ENCODE peak calls at places on chromosomes 7 and 10, in four cellular contexts. One of them, this sample, is unnamed.
A peak's percentile ranks its signal among the peaks of the same experiment; 100 is the strongest.

GRCh38 chr7:47852330-47853245 is 95.7 kb downstream of the PKD1L1 start:
- DNase-seq in heart left ventricle: no peak
- DNase-seq in right cardiac atrium: no peak
- DNase-seq in bronchial epithelial cell: peak; percentile 4
- DNase-seq in this sample: no peak

GRCh38 chr7:155832581-155832981 is 20.3 kb upstream of the SHH start:
- DNase-seq in heart left ventricle: peak; percentile 35
- DNase-seq in right cardiac atrium: no peak
- DNase-seq in bronchial epithelial cell: no peak
- DNase-seq in this sample: no peak

GRCh38 chr7:54992876-54993490 is 25.8 kb upstream of the EGFR start:
- DNase-seq in heart left ventricle: no peak
- DNase-seq in right cardiac atrium: no peak
- DNase-seq in bronchial epithelial cell: no peak
- DNase-seq in this sample: no peak

GRCh38 chr10:104492349-104492940 is 138.8 kb downstream of the CFAP58 start:
- DNase-seq in heart left ventricle: no peak
- DNase-seq in right cardiac atrium: no peak
- DNase-seq in bronchial epithelial cell: no peak
- DNase-seq in this sample: no peak

GRCh38 chr10:103584216-103585010 is 90.9 kb downstream of the NEURL1 start:
- DNase-seq in heart left ventricle: peak; percentile 76
- DNase-seq in right cardiac atrium: peak; percentile 81
- DNase-seq in bronchial epithelial cell: no peak
- DNase-seq in this sample: peak; percentile 43

GRCh38 chr10:46223064-46223480 is 63.7 kb upstream of the ANTXRL start:
- DNase-seq in heart left ventricle: no peak
- DNase-seq in right cardiac atrium: no peak
- DNase-seq in bronchial epithelial cell: no peak
- DNase-seq in this sample: no peak

GRCh38 chr10:35876248-35876647 is 234.2 kb upstream of the FZD8 start:
- DNase-seq in heart left ventricle: no peak
- DNase-seq in right cardiac atrium: no peak
- DNase-seq in bronchial epithelial cell: peak; percentile 3
- DNase-seq in this sample: no peak

GRCh38 chr7:7292608-7293007 is 110.3 kb downstream of the C1GALT1 start:
- DNase-seq in heart left ventricle: no peak
- DNase-seq in right cardiac atrium: no peak
- DNase-seq in bronchial epithelial cell: no peak
- DNase-seq in this sample: no peak

GRCh38 chr10:75773139-75773801 is 341.8 kb downstream of the LRMDA start:
- DNase-seq in heart left ventricle: no peak
- DNase-seq in right cardiac atrium: no peak
- DNase-seq in bronchial epithelial cell: peak; percentile 93
- DNase-seq in this sample: no peak

GRCh38 chr10:36469585-36469984 is 655.8 kb upstream of the ANKRD30A start:
- DNase-seq in heart left ventricle: no peak
- DNase-seq in right cardiac atrium: no peak
- DNase-seq in bronchial epithelial cell: peak; percentile 88
- DNase-seq in this sample: no peak

GRCh38 chr10:67836491-67836890 is 1.5 kb downstream of the DNAJC12 start:
- DNase-seq in heart left ventricle: no peak
- DNase-seq in right cardiac atrium: no peak
- DNase-seq in bronchial epithelial cell: no peak
- DNase-seq in this sample: no peak
- H3K4me3 ChIP-seq in heart left ventricle: no peak overlapping the region
- H3K4me3 ChIP-seq in right cardiac atrium: no peak overlapping the region
- H3K4me3 ChIP-seq in bronchial epithelial cell: no peak overlapping the region
- H3K4me3 ChIP-seq in this sample: peak overlapping the region; percentile 65

DNA sequence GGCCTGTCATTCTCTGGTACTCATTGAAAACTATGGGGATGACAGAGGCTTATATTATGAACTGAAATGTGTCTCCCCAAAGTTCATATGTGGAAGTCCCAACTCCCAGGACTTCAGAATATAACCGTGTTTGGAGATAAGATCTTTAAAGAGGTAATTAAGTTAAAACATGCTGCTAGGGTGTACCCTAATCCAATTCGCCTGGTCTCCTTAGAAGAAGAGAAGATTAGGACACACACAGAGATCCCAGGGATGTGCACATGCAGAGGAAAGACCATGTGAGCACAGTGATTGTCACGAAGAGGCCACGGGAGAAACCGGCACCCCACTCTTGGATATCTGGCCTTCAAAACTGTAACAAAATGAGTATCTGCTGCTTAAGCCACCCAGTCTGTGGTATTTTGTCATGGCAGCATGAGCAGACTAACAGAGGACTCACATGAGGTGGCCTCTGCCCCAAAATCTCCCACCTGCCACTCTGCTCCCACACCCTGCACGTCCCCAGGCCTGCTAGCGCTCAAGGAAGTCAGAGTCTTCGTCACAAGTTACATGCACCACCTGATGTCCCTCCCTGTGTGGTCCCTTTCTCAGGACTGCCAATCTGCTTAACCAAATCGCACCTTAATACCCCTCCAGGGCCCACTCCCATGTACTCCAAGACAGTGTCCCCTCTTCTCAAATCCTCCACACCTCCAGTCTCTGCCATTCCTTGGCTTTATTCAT is 26.8 kb downstream of the PLAC9 start:
- DNase-seq in heart left ventricle: no peak
- DNase-seq in right cardiac atrium: no peak
- DNase-seq in bronchial epithelial cell: no peak
- DNase-seq in this sample: no peak
- H3K4me3 ChIP-seq in heart left ventricle: no peak overlapping the region
- H3K4me3 ChIP-seq in right cardiac atrium: no peak overlapping the region
- H3K4me3 ChIP-seq in bronchial epithelial cell: no peak overlapping the region
- H3K4me3 ChIP-seq in this sample: peak overlapping the region; percentile 23

GRCh38 chr10:4241724-4242345 is 456.8 kb upstream of the KLF6 start:
- DNase-seq in heart left ventricle: no peak
- DNase-seq in right cardiac atrium: peak; percentile 58
- DNase-seq in bronchial epithelial cell: no peak
- DNase-seq in this sample: no peak

GRCh38 chr10:4242561-4243035 is 457.6 kb upstream of the KLF6 start:
- DNase-seq in heart left ventricle: no peak
- DNase-seq in right cardiac atrium: peak; percentile 65
- DNase-seq in bronchial epithelial cell: peak; percentile 39
- DNase-seq in this sample: no peak

GRCh38 chr10:4240641-4241197 is 455.7 kb upstream of the KLF6 start:
- DNase-seq in heart left ventricle: no peak
- DNase-seq in right cardiac atrium: no peak
- DNase-seq in bronchial epithelial cell: no peak
- DNase-seq in this sample: no peak

GRCh38 chr10:4243651-4244050 is 458.6 kb upstream of the KLF6 start:
- DNase-seq in heart left ventricle: no peak
- DNase-seq in right cardiac atrium: no peak
- DNase-seq in bronchial epithelial cell: peak; percentile 97
- DNase-seq in this sample: no peak

DNA sequence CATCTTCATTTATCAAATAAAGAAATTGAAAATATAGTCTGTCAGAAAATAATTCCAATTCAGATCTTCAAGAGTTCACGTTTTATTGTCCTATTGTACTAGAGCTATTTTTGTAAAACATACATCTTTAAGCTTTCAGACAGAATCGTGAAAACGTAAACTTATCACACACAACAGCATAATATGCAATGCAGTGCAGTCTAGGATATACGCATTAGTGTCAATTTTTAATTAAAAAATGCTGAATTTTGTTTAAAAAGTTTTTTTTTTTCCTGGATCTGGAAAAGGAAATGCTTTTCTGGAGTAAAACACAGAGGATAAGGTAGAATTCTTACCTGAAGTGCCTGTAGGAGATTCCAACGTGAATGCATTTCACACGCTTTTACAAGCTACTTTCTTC is 458.2 kb upstream of the KLF6 start:
- DNase-seq in heart left ventricle: no peak
- DNase-seq in right cardiac atrium: no peak
- DNase-seq in bronchial epithelial cell: no peak
- DNase-seq in this sample: no peak
- H3K4me3 ChIP-seq in heart left ventricle: peak overlapping the region; percentile 40
- H3K4me3 ChIP-seq in right cardiac atrium: peak overlapping the region; percentile 46
- H3K4me3 ChIP-seq in bronchial epithelial cell: no peak overlapping the region
- H3K4me3 ChIP-seq in this sample: peak overlapping the region; percentile 48

DNA sequence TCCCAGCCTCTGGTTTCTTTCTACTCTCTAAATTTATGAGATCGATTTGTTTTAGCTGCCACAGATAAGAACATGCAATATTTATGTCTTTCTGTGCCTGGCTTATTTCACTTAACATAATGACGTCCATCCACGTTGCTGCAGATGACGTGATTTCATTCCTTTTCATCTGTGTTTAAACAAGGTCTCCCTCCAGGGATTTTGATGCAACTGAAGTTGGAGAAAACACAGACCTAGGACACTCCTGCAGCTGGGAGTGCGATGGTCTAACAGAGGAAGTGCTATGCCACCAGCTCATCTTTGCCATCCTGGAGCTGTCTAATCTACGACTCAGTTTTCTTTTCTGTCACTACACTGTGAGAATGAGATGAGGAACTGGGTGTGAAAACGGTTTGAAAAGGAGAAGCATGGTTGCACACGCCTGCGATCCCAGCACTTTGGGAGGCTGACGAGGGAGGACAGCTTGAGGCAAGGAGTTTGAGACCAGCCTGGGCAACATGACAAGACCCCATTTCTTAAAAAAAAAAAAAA is 1.5 kb upstream of the KCTD7 start:
- DNase-seq in heart left ventricle: no peak
- DNase-seq in right cardiac atrium: no peak
- DNase-seq in bronchial epithelial cell: no peak
- DNase-seq in this sample: no peak
- H3K4me3 ChIP-seq in heart left ventricle: peak overlapping the region; percentile 74
- H3K4me3 ChIP-seq in right cardiac atrium: no peak overlapping the region
- H3K4me3 ChIP-seq in bronchial epithelial cell: no peak overlapping the region
- H3K4me3 ChIP-seq in this sample: peak overlapping the region; percentile 87

DNA sequence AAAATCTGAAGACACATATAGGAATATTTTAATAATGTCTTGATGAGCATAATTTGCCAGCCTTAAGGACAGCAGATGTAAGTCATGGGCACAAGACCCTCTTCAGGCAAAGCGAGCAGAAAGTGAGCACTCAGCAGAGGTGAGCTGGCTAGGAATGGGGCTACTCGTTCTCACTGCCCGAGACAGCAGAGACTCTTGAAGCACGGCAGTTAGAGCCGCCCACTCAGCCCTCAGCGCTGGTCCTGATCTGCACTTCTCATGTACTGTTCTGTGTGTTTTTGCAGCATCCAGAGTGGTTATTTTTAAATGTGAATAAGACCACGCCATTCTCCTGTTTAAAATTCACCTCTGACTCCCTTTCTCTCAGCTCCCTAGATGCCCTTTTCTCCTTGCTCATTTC is 65.3 kb downstream of the GFRA1 start:
- DNase-seq in heart left ventricle: no peak
- DNase-seq in right cardiac atrium: no peak
- DNase-seq in bronchial epithelial cell: no peak
- DNase-seq in this sample: no peak
- H3K4me3 ChIP-seq in heart left ventricle: no peak overlapping the region
- H3K4me3 ChIP-seq in right cardiac atrium: no peak overlapping the region
- H3K4me3 ChIP-seq in bronchial epithelial cell: no peak overlapping the region
- H3K4me3 ChIP-seq in this sample: no peak overlapping the region

GRCh38 chr7:140653319-140654108 is 12.9 kb upstream of the DENND2A start:
- DNase-seq in heart left ventricle: no peak
- DNase-seq in right cardiac atrium: peak; percentile 65
- DNase-seq in bronchial epithelial cell: peak; percentile 59
- DNase-seq in this sample: peak; percentile 42

GRCh38 chr7:140654109-140654387 is 13.4 kb upstream of the DENND2A start:
- DNase-seq in heart left ventricle: no peak
- DNase-seq in right cardiac atrium: no peak
- DNase-seq in bronchial epithelial cell: no peak
- DNase-seq in this sample: no peak

GRCh38 chr7:140656548-140657515 is 15.9 kb upstream of the ADCK2 start:
- DNase-seq in heart left ventricle: no peak
- DNase-seq in right cardiac atrium: peak; percentile 61
- DNase-seq in bronchial epithelial cell: peak; percentile 85
- DNase-seq in this sample: no peak

GRCh38 chr7:140654661-140655060 is 14.0 kb upstream of the DENND2A start:
- DNase-seq in heart left ventricle: no peak
- DNase-seq in right cardiac atrium: no peak
- DNase-seq in bronchial epithelial cell: no peak
- DNase-seq in this sample: no peak

GRCh38 chr7:140655511-140656408 is 15.1 kb upstream of the DENND2A start:
- DNase-seq in heart left ventricle: no peak
- DNase-seq in right cardiac atrium: no peak
- DNase-seq in bronchial epithelial cell: no peak
- DNase-seq in this sample: no peak
- H3K4me3 ChIP-seq in heart left ventricle: peak overlapping the region; percentile 25
- H3K4me3 ChIP-seq in right cardiac atrium: no peak overlapping the region
- H3K4me3 ChIP-seq in bronchial epithelial cell: no peak overlapping the region
- H3K4me3 ChIP-seq in this sample: peak overlapping the region; percentile 60

DNA sequence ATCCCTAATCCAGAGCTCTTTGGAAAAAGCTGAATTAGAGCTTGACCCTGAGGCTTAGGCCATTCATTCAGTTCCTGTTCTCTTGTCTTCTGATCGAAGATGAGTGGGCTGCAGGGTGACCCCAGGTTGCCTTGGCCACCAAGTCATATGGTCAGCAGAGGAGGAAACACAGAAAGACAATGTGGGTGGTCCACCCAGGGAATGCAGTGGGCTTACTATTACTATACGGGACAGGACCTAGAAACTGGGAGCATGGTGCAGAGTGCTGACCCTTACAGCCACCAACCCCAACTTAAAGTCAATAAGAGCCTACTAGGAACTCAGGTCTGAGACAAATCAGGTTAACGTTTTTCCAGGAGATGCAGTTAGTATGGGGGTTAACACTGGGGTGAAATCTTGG is 200.5 kb downstream of the HERPUD2 start:
- DNase-seq in heart left ventricle: no peak
- DNase-seq in right cardiac atrium: no peak
- DNase-seq in bronchial epithelial cell: no peak
- DNase-seq in this sample: no peak
- H3K4me3 ChIP-seq in heart left ventricle: no peak overlapping the region
- H3K4me3 ChIP-seq in right cardiac atrium: no peak overlapping the region
- H3K4me3 ChIP-seq in bronchial epithelial cell: no peak overlapping the region
- H3K4me3 ChIP-seq in this sample: no peak overlapping the region

GRCh38 chr10:86222336-86222650 is 144.3 kb downstream of the GRID1 start:
- DNase-seq in heart left ventricle: no peak
- DNase-seq in right cardiac atrium: no peak
- DNase-seq in bronchial epithelial cell: no peak
- DNase-seq in this sample: no peak
- H3K4me3 ChIP-seq in heart left ventricle: no peak overlapping the region
- H3K4me3 ChIP-seq in right cardiac atrium: no peak overlapping the region
- H3K4me3 ChIP-seq in bronchial epithelial cell: no peak overlapping the region
- H3K4me3 ChIP-seq in this sample: no peak overlapping the region

DNA sequence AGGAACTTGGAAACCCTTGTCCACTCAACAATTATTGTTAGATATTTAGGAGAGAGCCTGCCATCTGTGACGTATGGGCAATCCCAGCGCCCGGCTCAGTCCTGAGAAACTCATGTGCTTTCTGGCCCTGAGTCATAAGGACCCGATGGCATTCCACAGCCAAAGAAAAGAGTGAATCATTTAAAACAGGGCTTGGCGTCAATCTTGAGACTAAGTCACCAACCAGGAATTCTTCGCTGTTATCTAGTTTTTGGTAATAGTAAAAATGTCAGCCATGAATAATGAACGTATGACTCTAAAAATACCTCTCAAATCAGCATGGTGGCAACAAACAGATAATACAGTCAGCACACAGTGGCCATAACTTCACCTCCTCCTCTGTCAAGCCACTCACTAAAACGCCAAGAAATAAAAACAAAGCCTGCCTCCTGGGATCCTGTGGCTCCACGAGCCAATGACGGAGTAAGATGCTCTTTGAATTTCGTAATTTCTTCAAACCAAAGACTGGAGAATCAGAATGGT is 140.8 kb downstream of the ADAM12 start:
- DNase-seq in heart left ventricle: no peak
- DNase-seq in right cardiac atrium: peak; percentile 91
- DNase-seq in bronchial epithelial cell: peak; percentile 96
- DNase-seq in this sample: no peak
- H3K4me3 ChIP-seq in heart left ventricle: no peak overlapping the region
- H3K4me3 ChIP-seq in right cardiac atrium: no peak overlapping the region
- H3K4me3 ChIP-seq in bronchial epithelial cell: no peak overlapping the region
- H3K4me3 ChIP-seq in this sample: no peak overlapping the region

This sample was measured in psoas muscle.